ENCODE peak calls at places on chromosomes 4 and X, in eight cellular contexts. M, P, V, L, C, F, B and Z are unnamed samples.

GRCh38 chr4:165301833-165302232 is 25.6 kb upstream of the MSMO1 start:
- DNase-seq in V (no peak), M (no peak), L (peak), B (no peak), P (peak), C (peak), F (peak), Z (no peak)

GRCh38 chr4:80909938-80910337 is 120.6 kb upstream of the BMP3 start:
- DNase-seq in L (no peak), B (no peak), V (no peak), F (no peak), C (no peak), P (no peak), M (no peak), Z (no peak)

GRCh38 chr4:74320559-74321118 is 12.4 kb downstream of the EPGN start:
- DNase-seq in B (peak), M (peak), F (peak), C (peak), P (peak), V (no peak), L (peak), Z (no peak)

GRCh38 chr4:82223715-82224114 is 150.1 kb downstream of the HNRNPD start:
- DNase-seq in P (no peak), M (no peak), B (no peak), L (no peak), F (no peak), C (peak), V (no peak), Z (no peak)

GRCh38 chrX:77275392-77275791 is 171.8 kb upstream of the FGF16 start:
- DNase-seq in F (no peak), C (no peak), V (no peak), L (no peak), M (no peak), B (no peak), P (no peak), Z (no peak)

GRCh38 chr4:145034727-145035211 is 63.2 kb downstream of the ANAPC10 start:
- DNase-seq in B (no peak), M (no peak), F (peak), V (no peak), L (peak), P (peak), C (peak), Z (no peak)

GRCh38 chrX:68867458-68868166 is 38.8 kb downstream of the EFNB1 start:
- DNase-seq in F (no peak), M (no peak), C (peak), L (no peak), V (no peak), B (no peak), P (no peak), Z (no peak)

GRCh38 chr4:14218641-14219040 is 591.1 kb upstream of the BOD1L1 start:
- DNase-seq in P (no peak), C (no peak), L (no peak), M (no peak), V (peak), F (no peak), B (no peak), Z (no peak)

GRCh38 chrX:140943513-140943912 is 58.9 kb upstream of the SPANXB1 start:
- DNase-seq in B (no peak), V (no peak), C (no peak), F (no peak), L (no peak), P (no peak), M (no peak), Z (no peak)

GRCh38 chr4:115331241-115331640 is 217.8 kb upstream of the NDST4 start:
- DNase-seq in B (no peak), F (no peak), V (no peak), L (no peak), M (no peak), P (no peak), C (no peak), Z (no peak)

GRCh38 chr4:88693792-88694191 is 3.8 kb downstream of the NAP1L5 start:
- DNase-seq in C (no peak), F (no peak), M (no peak), P (no peak), V (no peak), L (no peak), B (no peak), Z (no peak)

GRCh38 chr4:119284876-119285611 is 36.9 kb downstream of the FABP2 start:
- DNase-seq in P (peak), L (peak), V (no peak), B (no peak), M (peak), C (peak), F (peak), Z (no peak)

GRCh38 chrX:104347860-104348259 is 93.1 kb upstream of the ESX1 start:
- DNase-seq in F (no peak), L (peak), B (no peak), C (peak), M (no peak), P (peak), V (no peak), Z (no peak)

GRCh38 chrX:47483310-47484268 is 567 bp upstream of the ZNF41 start:
- DNase-seq in L (peak), B (peak), C (peak), M (peak), P (peak), F (peak), V (no peak), Z (peak)

GRCh38 chrX:119427024-119427794 is 28.1 kb downstream of the SLC25A43 start:
- DNase-seq in V (no peak), P (no peak), L (peak), C (peak), M (peak), F (peak), B (no peak), Z (no peak)

GRCh38 chr4:7466904-7467303 is 32.2 kb upstream of the PSAPL1 start:
- DNase-seq in F (no peak), B (no peak), L (no peak), M (no peak), C (no peak), V (no peak), P (no peak), Z (peak)

GRCh38 chrX:63506320-63506719 is 155.2 kb upstream of the SPIN4 start:
- DNase-seq in P (peak), F (peak), C (peak), M (peak), B (no peak), V (no peak), L (peak), Z (no peak)

GRCh38 chr4:139386421-139386820 is 67.5 kb upstream of the RAB33B start:
- DNase-seq in L (no peak), C (no peak), B (no peak), M (no peak), F (no peak), P (no peak), V (no peak), Z (no peak)

GRCh38 chrX:53435997-53436396 is 1.8 kb upstream of the HSD17B10 start:
- DNase-seq in V (peak), M (peak), C (peak), F (peak), B (peak), P (peak), L (peak), Z (peak)

GRCh38 chr4:48315728-48316630 is 25.4 kb upstream of the SLAIN2 start:
- DNase-seq in L (peak), B (peak), V (no peak), M (peak), C (peak), F (peak), P (peak), Z (no peak)

GRCh38 chr4:148265627-148266026 is 176.6 kb downstream of the NR3C2 start:
- DNase-seq in P (no peak), B (no peak), F (no peak), M (no peak), L (no peak), V (no peak), C (no peak), Z (no peak)

GRCh38 chrX:15146515-15146914 is 123.4 kb downstream of the ASB9 start:
- DNase-seq in B (peak), L (peak), C (peak), V (no peak), M (peak), F (peak), P (peak), Z (peak)
- TF ChIP-seq CTCF in B (peak), L (peak), C (peak), V (peak), M (peak), F (peak), P (peak), Z (peak)

GRCh38 chrX:96126182-96126581 is 558.5 kb upstream of the DIAPH2 start:
- DNase-seq in F (no peak), C (no peak), B (no peak), V (no peak), M (peak), L (no peak), P (no peak), Z (no peak)
- TF ChIP-seq CTCF in F (no peak), C (no peak), B (no peak), V (no peak), M (peak), L (peak), P (no peak), Z (peak)

GRCh38 chr4:146445198-146446150 is 76.3 kb downstream of the SLC10A7 start:
- DNase-seq in P (no peak), B (no peak), C (no peak), F (no peak), V (no peak), L (no peak), M (no peak), Z (no peak)

GRCh38 chr4:146453192-146453591 is 68.5 kb downstream of the SLC10A7 start:
- DNase-seq in M (no peak), V (no peak), P (no peak), B (no peak), L (no peak), F (no peak), C (no peak), Z (no peak)

GRCh38 chr4:146446555-146446954 is 75.2 kb downstream of the SLC10A7 start:
- DNase-seq in L (no peak), P (no peak), V (no peak), F (no peak), B (no peak), C (no peak), M (no peak), Z (no peak)

GRCh38 chr4:146450524-146450923 is 71.2 kb downstream of the SLC10A7 start:
- DNase-seq in C (peak), F (no peak), L (no peak), B (no peak), M (no peak), P (peak), V (no peak), Z (no peak)
- TF ChIP-seq CTCF in C (no peak), F (no peak), L (no peak), B (no peak), M (no peak), P (no peak), V (no peak), Z (no peak)

DNA sequence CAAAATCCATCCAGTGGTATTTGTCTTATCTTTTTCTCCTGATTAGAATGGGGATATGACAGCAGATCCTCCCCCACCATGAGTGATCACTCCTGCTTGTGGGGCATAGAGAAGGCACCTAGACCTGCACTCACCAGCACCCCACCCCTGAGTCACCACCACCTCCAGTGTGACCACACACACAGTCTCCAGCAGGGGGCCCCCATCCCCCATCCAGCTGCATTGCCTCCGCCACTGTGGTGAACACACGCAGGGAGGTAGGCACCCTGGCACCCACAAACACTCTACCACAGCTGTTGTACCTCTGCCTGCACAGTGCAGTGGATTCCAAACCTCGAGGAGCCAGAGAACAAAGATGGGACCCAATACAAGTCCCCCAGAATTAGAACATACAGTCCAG is 9.0 kb upstream of the MAGEA8 start:
- DNase-seq in V (no peak), B (peak), P (no peak), M (peak), C (peak), F (no peak), L (peak), Z (peak)
- TF ChIP-seq CTCF in V (no peak), B (peak), P (no peak), M (peak), C (peak), F (no peak), L (peak), Z (peak)

GRCh38 chr4:163611172-163611571 is 116.7 kb downstream of the TMA16 start:
- DNase-seq in B (no peak), M (no peak), L (no peak), P (no peak), F (no peak), C (no peak), V (no peak), Z (no peak)
- TF ChIP-seq CTCF in B (no peak), M (no peak), L (no peak), P (no peak), F (no peak), C (no peak), V (no peak), Z (no peak)